ENCODE peak calls at places on chromosomes 6 and 20, in eight cellular contexts. One of them, this sample, is unnamed.

GRCh38 chr20:20736303-20736702 is 23.9 kb upstream of the RALGAPA2 start:
- DNase-seq in activated CD8-positive, alpha-beta memory T cell treated with anti-CD3 and anti-CD28 coated beads for 48 hours: no peak
- DNase-seq in transverse colon: no peak
- DNase-seq in OCI-M1: no peak
- DNase-seq in hypothalamus: no peak
- DNase-seq in HEK293T: no peak
- DNase-seq in A172: no peak
- DNase-seq in activated T-cell treated with anti-CD3 and anti-CD28 coated beads for 4 hours: no peak
- DNase-seq in this sample: no peak

GRCh38 chr6:155678361-155678760 is 222.7 kb upstream of the NOX3 start:
- DNase-seq in activated CD8-positive, alpha-beta memory T cell treated with anti-CD3 and anti-CD28 coated beads for 48 hours: no peak
- DNase-seq in transverse colon: no peak
- DNase-seq in OCI-M1: no peak
- DNase-seq in hypothalamus: no peak
- DNase-seq in HEK293T: no peak
- DNase-seq in A172: no peak
- DNase-seq in activated T-cell treated with anti-CD3 and anti-CD28 coated beads for 4 hours: no peak
- DNase-seq in this sample: no peak

GRCh38 chr20:15061955-15062354 is 724.5 kb upstream of the FLRT3 start:
- DNase-seq in activated CD8-positive, alpha-beta memory T cell treated with anti-CD3 and anti-CD28 coated beads for 48 hours: no peak
- DNase-seq in transverse colon: no peak
- DNase-seq in OCI-M1: no peak
- DNase-seq in hypothalamus: no peak
- DNase-seq in HEK293T: no peak
- DNase-seq in A172: no peak
- DNase-seq in activated T-cell treated with anti-CD3 and anti-CD28 coated beads for 4 hours: no peak
- DNase-seq in this sample: no peak

GRCh38 chr6:22134308-22134707 is 162.5 kb downstream of the PRL start:
- DNase-seq in activated CD8-positive, alpha-beta memory T cell treated with anti-CD3 and anti-CD28 coated beads for 48 hours: no peak
- DNase-seq in transverse colon: no peak
- DNase-seq in OCI-M1: no peak
- DNase-seq in hypothalamus: no peak
- DNase-seq in HEK293T: no peak
- DNase-seq in A172: no peak
- DNase-seq in activated T-cell treated with anti-CD3 and anti-CD28 coated beads for 4 hours: no peak
- DNase-seq in this sample: no peak

GRCh38 chr6:1970151-1970561 is 275.2 kb downstream of the GMDS start:
- DNase-seq in activated CD8-positive, alpha-beta memory T cell treated with anti-CD3 and anti-CD28 coated beads for 48 hours: no peak
- DNase-seq in transverse colon: no peak
- DNase-seq in OCI-M1: no peak
- DNase-seq in hypothalamus: no peak
- DNase-seq in HEK293T: no peak
- DNase-seq in A172: no peak
- DNase-seq in activated T-cell treated with anti-CD3 and anti-CD28 coated beads for 4 hours: no peak
- DNase-seq in this sample: peak

GRCh38 chr6:132289761-132290160 is 111.5 kb downstream of the MOXD1 start:
- DNase-seq in activated CD8-positive, alpha-beta memory T cell treated with anti-CD3 and anti-CD28 coated beads for 48 hours: no peak
- DNase-seq in transverse colon: no peak
- DNase-seq in OCI-M1: no peak
- DNase-seq in hypothalamus: no peak
- DNase-seq in HEK293T: no peak
- DNase-seq in A172: no peak
- DNase-seq in activated T-cell treated with anti-CD3 and anti-CD28 coated beads for 4 hours: no peak
- DNase-seq in this sample: no peak

GRCh38 chr6:90478278-90478677 is 108.6 kb downstream of the MAP3K7 start:
- DNase-seq in activated CD8-positive, alpha-beta memory T cell treated with anti-CD3 and anti-CD28 coated beads for 48 hours: no peak
- DNase-seq in transverse colon: no peak
- DNase-seq in OCI-M1: peak
- DNase-seq in hypothalamus: no peak
- DNase-seq in HEK293T: peak
- DNase-seq in A172: no peak
- DNase-seq in activated T-cell treated with anti-CD3 and anti-CD28 coated beads for 4 hours: no peak
- DNase-seq in this sample: peak

GRCh38 chr20:34175072-34175471 is 63.0 kb upstream of the EIF2S2 start:
- DNase-seq in activated CD8-positive, alpha-beta memory T cell treated with anti-CD3 and anti-CD28 coated beads for 48 hours: no peak
- DNase-seq in transverse colon: no peak
- DNase-seq in OCI-M1: no peak
- DNase-seq in hypothalamus: no peak
- DNase-seq in HEK293T: no peak
- DNase-seq in A172: no peak
- DNase-seq in activated T-cell treated with anti-CD3 and anti-CD28 coated beads for 4 hours: no peak
- DNase-seq in this sample: no peak

GRCh38 chr20:34579936-34580587 is 21.5 kb downstream of the MAP1LC3A start:
- DNase-seq in activated CD8-positive, alpha-beta memory T cell treated with anti-CD3 and anti-CD28 coated beads for 48 hours: no peak
- DNase-seq in transverse colon: peak
- DNase-seq in OCI-M1: no peak
- DNase-seq in hypothalamus: no peak
- DNase-seq in HEK293T: no peak
- DNase-seq in A172: peak
- DNase-seq in activated T-cell treated with anti-CD3 and anti-CD28 coated beads for 4 hours: no peak
- DNase-seq in this sample: no peak

GRCh38 chr6:119978274-119978889 is 628.8 kb upstream of the MAN1A1 start:
- DNase-seq in activated CD8-positive, alpha-beta memory T cell treated with anti-CD3 and anti-CD28 coated beads for 48 hours: no peak
- DNase-seq in transverse colon: no peak
- DNase-seq in OCI-M1: peak
- DNase-seq in hypothalamus: no peak
- DNase-seq in HEK293T: no peak
- DNase-seq in A172: peak
- DNase-seq in activated T-cell treated with anti-CD3 and anti-CD28 coated beads for 4 hours: no peak
- DNase-seq in this sample: no peak

GRCh38 chr6:150777731-150778130 is 87.8 kb upstream of the MTHFD1L start:
- DNase-seq in activated CD8-positive, alpha-beta memory T cell treated with anti-CD3 and anti-CD28 coated beads for 48 hours: no peak
- DNase-seq in transverse colon: no peak
- DNase-seq in OCI-M1: no peak
- DNase-seq in hypothalamus: no peak
- DNase-seq in HEK293T: no peak
- DNase-seq in A172: no peak
- DNase-seq in activated T-cell treated with anti-CD3 and anti-CD28 coated beads for 4 hours: no peak
- DNase-seq in this sample: no peak

GRCh38 chr20:32972181-32973076 is 31.8 kb downstream of the SUN5 start:
- DNase-seq in activated CD8-positive, alpha-beta memory T cell treated with anti-CD3 and anti-CD28 coated beads for 48 hours: no peak
- DNase-seq in transverse colon: peak
- DNase-seq in OCI-M1: peak
- DNase-seq in hypothalamus: no peak
- DNase-seq in HEK293T: no peak
- DNase-seq in A172: peak
- DNase-seq in activated T-cell treated with anti-CD3 and anti-CD28 coated beads for 4 hours: peak
- DNase-seq in this sample: no peak

GRCh38 chr6:4581468-4582420 is 194.5 kb upstream of the CDYL start:
- DNase-seq in activated CD8-positive, alpha-beta memory T cell treated with anti-CD3 and anti-CD28 coated beads for 48 hours: no peak
- DNase-seq in transverse colon: no peak
- DNase-seq in OCI-M1: no peak
- DNase-seq in hypothalamus: no peak
- DNase-seq in HEK293T: no peak
- DNase-seq in A172: peak
- DNase-seq in activated T-cell treated with anti-CD3 and anti-CD28 coated beads for 4 hours: no peak
- DNase-seq in this sample: no peak

GRCh38 chr6:25582101-25582500 is 69.9 kb upstream of the SCGN start:
- DNase-seq in activated CD8-positive, alpha-beta memory T cell treated with anti-CD3 and anti-CD28 coated beads for 48 hours: no peak
- DNase-seq in transverse colon: no peak
- DNase-seq in OCI-M1: no peak
- DNase-seq in hypothalamus: no peak
- DNase-seq in HEK293T: no peak
- DNase-seq in A172: peak
- DNase-seq in activated T-cell treated with anti-CD3 and anti-CD28 coated beads for 4 hours: no peak
- DNase-seq in this sample: no peak

GRCh38 chr6:19864285-19864684 is 27.1 kb downstream of the ID4 start:
- DNase-seq in activated CD8-positive, alpha-beta memory T cell treated with anti-CD3 and anti-CD28 coated beads for 48 hours: no peak
- DNase-seq in transverse colon: no peak
- DNase-seq in OCI-M1: no peak
- DNase-seq in hypothalamus: no peak
- DNase-seq in HEK293T: no peak
- DNase-seq in A172: no peak
- DNase-seq in activated T-cell treated with anti-CD3 and anti-CD28 coated beads for 4 hours: no peak
- DNase-seq in this sample: no peak

GRCh38 chr20:2815242-2815900 is 584 bp downstream of the C20orf141 start:
- DNase-seq in activated CD8-positive, alpha-beta memory T cell treated with anti-CD3 and anti-CD28 coated beads for 48 hours: no peak
- DNase-seq in transverse colon: no peak
- DNase-seq in OCI-M1: no peak
- DNase-seq in hypothalamus: no peak
- DNase-seq in HEK293T: no peak
- DNase-seq in A172: no peak
- DNase-seq in activated T-cell treated with anti-CD3 and anti-CD28 coated beads for 4 hours: no peak
- DNase-seq in this sample: no peak

GRCh38 chr6:16438677-16439615 is 200.6 kb downstream of the GMPR start:
- DNase-seq in activated CD8-positive, alpha-beta memory T cell treated with anti-CD3 and anti-CD28 coated beads for 48 hours: no peak
- DNase-seq in transverse colon: no peak
- DNase-seq in OCI-M1: no peak
- DNase-seq in hypothalamus: no peak
- DNase-seq in HEK293T: no peak
- DNase-seq in A172: peak
- DNase-seq in activated T-cell treated with anti-CD3 and anti-CD28 coated beads for 4 hours: no peak
- DNase-seq in this sample: no peak

GRCh38 chr6:153698637-153699036 is 340.4 kb upstream of the OPRM1 start:
- DNase-seq in activated CD8-positive, alpha-beta memory T cell treated with anti-CD3 and anti-CD28 coated beads for 48 hours: no peak
- DNase-seq in transverse colon: no peak
- DNase-seq in OCI-M1: no peak
- DNase-seq in hypothalamus: no peak
- DNase-seq in HEK293T: no peak
- DNase-seq in A172: peak
- DNase-seq in activated T-cell treated with anti-CD3 and anti-CD28 coated beads for 4 hours: no peak
- DNase-seq in this sample: no peak